ENCODE peak calls at places on chromosomes 12 and 14, in four cellular contexts. One of them, this sample, is unnamed.

GRCh38 chr12:108309674-108310312 is 29.3 kb downstream of the CMKLR1 start:
- DNase-seq in naive thymus-derived CD4-positive, alpha-beta T cell: no peak
- DNase-seq in psoas muscle: no peak
- DNase-seq in body of pancreas: no peak
- DNase-seq in this sample: no peak

GRCh38 chr12:31362759-31363415 is 36.9 kb upstream of the SINHCAF start:
- DNase-seq in psoas muscle: no peak
- DNase-seq in naive thymus-derived CD4-positive, alpha-beta T cell: peak
- DNase-seq in body of pancreas: no peak
- DNase-seq in this sample: peak

GRCh38 chr14:34018125-34018524 is 67.3 kb upstream of the EGLN3 start:
- DNase-seq in naive thymus-derived CD4-positive, alpha-beta T cell: peak
- DNase-seq in body of pancreas: no peak
- DNase-seq in psoas muscle: no peak
- DNase-seq in this sample: no peak

GRCh38 chr14:69350892-69351291 is 47.2 kb downstream of the ERH start:
- DNase-seq in psoas muscle: no peak
- DNase-seq in body of pancreas: no peak
- DNase-seq in naive thymus-derived CD4-positive, alpha-beta T cell: no peak
- DNase-seq in this sample: no peak

GRCh38 chr12:50110762-50111416 is 1.1 kb upstream of the COX14 start:
- DNase-seq in naive thymus-derived CD4-positive, alpha-beta T cell: no peak
- DNase-seq in body of pancreas: peak
- DNase-seq in psoas muscle: peak
- DNase-seq in this sample: no peak

GRCh38 chr12:46071769-46072624 is 81.6 kb upstream of the SCAF11 start:
- DNase-seq in psoas muscle: peak
- DNase-seq in body of pancreas: peak
- DNase-seq in naive thymus-derived CD4-positive, alpha-beta T cell: peak
- DNase-seq in this sample: peak

GRCh38 chr12:127539499-127539898 is 727.5 kb upstream of the TMEM132C start:
- DNase-seq in psoas muscle: no peak
- DNase-seq in naive thymus-derived CD4-positive, alpha-beta T cell: no peak
- DNase-seq in body of pancreas: no peak
- DNase-seq in this sample: no peak

GRCh38 chr12:19375888-19376287 is 63.4 kb upstream of the AEBP2 start:
- DNase-seq in psoas muscle: no peak
- DNase-seq in body of pancreas: no peak
- DNase-seq in naive thymus-derived CD4-positive, alpha-beta T cell: no peak
- DNase-seq in this sample: no peak

GRCh38 chr12:64733857-64734256 is 25.3 kb downstream of the GNS start:
- DNase-seq in naive thymus-derived CD4-positive, alpha-beta T cell: no peak
- DNase-seq in psoas muscle: peak
- DNase-seq in body of pancreas: peak
- DNase-seq in this sample: no peak

GRCh38 chr14:73712540-73713141 is 1.5 kb downstream of the PNMA1 start:
- DNase-seq in psoas muscle: no peak
- DNase-seq in naive thymus-derived CD4-positive, alpha-beta T cell: peak
- DNase-seq in body of pancreas: no peak
- DNase-seq in this sample: no peak

GRCh38 chr14:55599250-55599879 is 19.4 kb downstream of the KTN1 start:
- DNase-seq in body of pancreas: peak
- DNase-seq in naive thymus-derived CD4-positive, alpha-beta T cell: no peak
- DNase-seq in psoas muscle: peak
- DNase-seq in this sample: no peak
- H3K4me3 ChIP-seq in body of pancreas: no peak
- H3K4me3 ChIP-seq in naive thymus-derived CD4-positive, alpha-beta T cell: no peak
- H3K4me3 ChIP-seq in psoas muscle: no peak
- H3K4me3 ChIP-seq in this sample: no peak

GRCh38 chr12:12916135-12916956 is 25.0 kb downstream of the GPRC5A start:
- DNase-seq in psoas muscle: peak
- DNase-seq in naive thymus-derived CD4-positive, alpha-beta T cell: peak
- DNase-seq in body of pancreas: peak
- DNase-seq in this sample: peak
- H3K4me3 ChIP-seq in psoas muscle: peak
- H3K4me3 ChIP-seq in naive thymus-derived CD4-positive, alpha-beta T cell: no peak
- H3K4me3 ChIP-seq in body of pancreas: no peak
- H3K4me3 ChIP-seq in this sample: no peak

GRCh38 chr12:9866786-9867379 is 2.3 kb downstream of the CLEC2B start:
- DNase-seq in naive thymus-derived CD4-positive, alpha-beta T cell: no peak
- DNase-seq in psoas muscle: no peak
- DNase-seq in body of pancreas: no peak
- DNase-seq in this sample: no peak
- H3K4me3 ChIP-seq in naive thymus-derived CD4-positive, alpha-beta T cell: peak
- H3K4me3 ChIP-seq in psoas muscle: peak
- H3K4me3 ChIP-seq in body of pancreas: no peak
- H3K4me3 ChIP-seq in this sample: no peak

DNA sequence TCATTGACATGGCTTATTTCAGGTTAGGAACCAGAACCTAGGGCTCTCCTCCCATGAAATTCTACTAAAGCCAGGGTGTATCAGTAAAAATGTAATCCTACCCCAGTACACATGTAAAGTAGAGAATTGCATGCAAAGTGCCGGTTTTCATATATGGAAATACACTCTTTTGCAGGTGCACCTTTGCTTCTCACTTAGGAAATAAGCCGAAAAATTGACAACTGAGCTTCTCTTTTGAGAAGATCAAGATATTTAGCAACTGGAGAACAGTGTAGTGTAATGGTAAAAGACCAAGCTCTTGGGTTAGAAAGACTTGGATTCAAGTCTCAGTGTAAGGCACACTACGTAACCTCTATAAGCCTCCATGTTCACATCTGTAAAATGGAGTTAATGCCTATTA is 82.4 kb downstream of the SLC38A6 start:
- DNase-seq in body of pancreas: no peak
- DNase-seq in psoas muscle: no peak
- DNase-seq in naive thymus-derived CD4-positive, alpha-beta T cell: no peak
- DNase-seq in this sample: no peak
- H3K4me3 ChIP-seq in body of pancreas: no peak
- H3K4me3 ChIP-seq in psoas muscle: no peak
- H3K4me3 ChIP-seq in naive thymus-derived CD4-positive, alpha-beta T cell: no peak
- H3K4me3 ChIP-seq in this sample: no peak

GRCh38 chr14:91835197-91835919 is 32.0 kb downstream of the TC2N start:
- DNase-seq in body of pancreas: peak
- DNase-seq in psoas muscle: no peak
- DNase-seq in naive thymus-derived CD4-positive, alpha-beta T cell: peak
- DNase-seq in this sample: no peak

GRCh38 chr14:91835920-91836843 is 31.2 kb downstream of the TC2N start:
- DNase-seq in naive thymus-derived CD4-positive, alpha-beta T cell: peak
- DNase-seq in body of pancreas: peak
- DNase-seq in psoas muscle: peak
- DNase-seq in this sample: peak

GRCh38 chr14:91837076-91837475 is 30.3 kb downstream of the TC2N start:
- DNase-seq in naive thymus-derived CD4-positive, alpha-beta T cell: no peak
- DNase-seq in psoas muscle: no peak
- DNase-seq in body of pancreas: peak
- DNase-seq in this sample: no peak

GRCh38 chr14:91831337-91831736 is 36.0 kb downstream of the TC2N start:
- DNase-seq in body of pancreas: no peak
- DNase-seq in psoas muscle: no peak
- DNase-seq in naive thymus-derived CD4-positive, alpha-beta T cell: no peak
- DNase-seq in this sample: no peak

GRCh38 chr14:91834571-91834970 is 32.8 kb downstream of the TC2N start:
- DNase-seq in naive thymus-derived CD4-positive, alpha-beta T cell: no peak
- DNase-seq in psoas muscle: no peak
- DNase-seq in body of pancreas: no peak
- DNase-seq in this sample: no peak
- H3K4me3 ChIP-seq in naive thymus-derived CD4-positive, alpha-beta T cell: no peak
- H3K4me3 ChIP-seq in psoas muscle: no peak
- H3K4me3 ChIP-seq in body of pancreas: peak
- H3K4me3 ChIP-seq in this sample: no peak

DNA sequence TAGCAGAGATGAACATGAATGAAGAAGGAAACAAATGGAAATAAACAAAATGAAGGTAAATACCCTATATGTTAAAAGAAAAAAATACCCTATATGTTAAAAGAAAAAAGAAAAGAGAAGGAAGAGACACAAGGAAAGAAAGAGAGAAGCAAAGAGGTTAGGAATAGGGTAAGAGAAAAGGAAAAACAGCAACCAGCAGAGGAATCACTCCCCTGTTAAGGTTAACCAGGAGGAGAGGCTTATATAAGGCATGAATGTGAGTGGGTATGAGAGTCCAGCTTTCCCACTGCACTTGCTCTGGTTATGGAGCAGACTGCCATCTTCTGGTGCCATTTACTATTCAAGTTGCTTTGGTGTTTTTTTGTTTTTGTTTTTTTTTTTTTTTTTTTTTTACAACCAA is 3.1 kb downstream of the PPP1R3E start:
- DNase-seq in naive thymus-derived CD4-positive, alpha-beta T cell: peak
- DNase-seq in body of pancreas: no peak
- DNase-seq in psoas muscle: no peak
- DNase-seq in this sample: no peak
- H3K4me3 ChIP-seq in naive thymus-derived CD4-positive, alpha-beta T cell: no peak
- H3K4me3 ChIP-seq in body of pancreas: no peak
- H3K4me3 ChIP-seq in psoas muscle: peak
- H3K4me3 ChIP-seq in this sample: no peak

DNA sequence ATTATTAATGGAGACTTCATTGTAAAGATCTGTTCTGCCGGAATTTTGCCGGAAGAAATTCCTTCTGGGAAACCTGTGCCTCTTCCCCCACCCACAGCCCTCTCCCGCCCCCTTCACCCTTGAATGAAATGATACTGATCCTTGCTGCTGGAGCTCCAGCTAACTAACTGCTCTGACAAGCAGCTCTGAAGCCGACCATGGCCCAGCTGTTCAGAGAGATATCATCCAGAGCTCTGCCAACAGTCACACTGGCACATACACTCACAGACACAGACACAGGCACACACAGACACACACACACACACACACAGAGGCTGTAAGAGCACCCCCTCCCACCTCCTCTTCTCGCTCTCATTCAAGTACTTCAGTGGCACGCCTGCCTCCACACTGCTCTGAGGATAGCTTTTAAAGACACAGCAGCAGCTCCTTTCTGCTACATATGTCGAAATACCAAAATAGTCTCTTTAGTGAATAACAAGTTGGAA is 88.6 kb downstream of the R3HDM2 start:
- DNase-seq in naive thymus-derived CD4-positive, alpha-beta T cell: no peak
- DNase-seq in body of pancreas: no peak
- DNase-seq in psoas muscle: no peak
- DNase-seq in this sample: peak
- H3K4me3 ChIP-seq in naive thymus-derived CD4-positive, alpha-beta T cell: no peak
- H3K4me3 ChIP-seq in body of pancreas: no peak
- H3K4me3 ChIP-seq in psoas muscle: no peak
- H3K4me3 ChIP-seq in this sample: no peak

GRCh38 chr14:89430271-89430620 is 13.2 kb upstream of the FOXN3 start:
- DNase-seq in psoas muscle: no peak
- DNase-seq in body of pancreas: no peak
- DNase-seq in naive thymus-derived CD4-positive, alpha-beta T cell: no peak
- DNase-seq in this sample: no peak
- H3K4me3 ChIP-seq in psoas muscle: peak
- H3K4me3 ChIP-seq in body of pancreas: peak
- H3K4me3 ChIP-seq in naive thymus-derived CD4-positive, alpha-beta T cell: peak
- H3K4me3 ChIP-seq in this sample: no peak

GRCh38 chr12:47186246-47186645 is 106.5 kb upstream of the AMIGO2 start:
- DNase-seq in body of pancreas: no peak
- DNase-seq in psoas muscle: no peak
- DNase-seq in naive thymus-derived CD4-positive, alpha-beta T cell: no peak
- DNase-seq in this sample: no peak

GRCh38 chr12:47189753-47190152 is 110.0 kb upstream of the AMIGO2 start:
- DNase-seq in body of pancreas: no peak
- DNase-seq in psoas muscle: no peak
- DNase-seq in naive thymus-derived CD4-positive, alpha-beta T cell: no peak
- DNase-seq in this sample: peak

GRCh38 chr12:47188576-47189441 is 109.0 kb upstream of the AMIGO2 start:
- DNase-seq in body of pancreas: peak
- DNase-seq in naive thymus-derived CD4-positive, alpha-beta T cell: no peak
- DNase-seq in psoas muscle: no peak
- DNase-seq in this sample: no peak

GRCh38 chr12:47184229-47184628 is 104.5 kb upstream of the AMIGO2 start:
- DNase-seq in body of pancreas: peak
- DNase-seq in naive thymus-derived CD4-positive, alpha-beta T cell: no peak
- DNase-seq in psoas muscle: no peak
- DNase-seq in this sample: no peak

DNA sequence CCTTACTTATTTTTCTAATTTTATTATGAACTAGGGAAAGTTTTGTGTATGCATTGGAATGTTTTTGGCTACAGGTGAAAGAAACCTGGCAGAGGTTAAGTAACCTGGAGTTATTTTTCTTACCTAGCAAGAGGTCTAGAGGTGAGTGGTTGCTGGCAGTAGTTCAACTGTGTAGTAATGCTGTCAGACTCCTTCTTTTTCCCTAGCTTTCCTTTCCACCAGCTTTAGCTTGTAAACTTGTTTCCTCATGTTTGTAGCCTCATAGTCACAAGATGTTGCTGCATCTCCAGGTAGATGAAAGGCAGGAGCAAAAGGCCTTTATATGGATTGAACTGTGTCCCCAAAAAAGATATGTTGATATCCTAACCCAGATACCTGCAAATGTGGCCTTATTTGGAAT is 105.1 kb upstream of the AMIGO2 start:
- DNase-seq in body of pancreas: peak
- DNase-seq in psoas muscle: no peak
- DNase-seq in naive thymus-derived CD4-positive, alpha-beta T cell: no peak
- DNase-seq in this sample: no peak
- H3K4me3 ChIP-seq in body of pancreas: no peak
- H3K4me3 ChIP-seq in psoas muscle: no peak
- H3K4me3 ChIP-seq in naive thymus-derived CD4-positive, alpha-beta T cell: no peak
- H3K4me3 ChIP-seq in this sample: no peak

GRCh38 chr14:46985529-46986137 is 334.1 kb upstream of the RPL10L start:
- DNase-seq in psoas muscle: no peak
- DNase-seq in naive thymus-derived CD4-positive, alpha-beta T cell: no peak
- DNase-seq in body of pancreas: no peak
- DNase-seq in this sample: no peak
- H3K4me3 ChIP-seq in psoas muscle: no peak
- H3K4me3 ChIP-seq in naive thymus-derived CD4-positive, alpha-beta T cell: no peak
- H3K4me3 ChIP-seq in body of pancreas: no peak
- H3K4me3 ChIP-seq in this sample: no peak